ENCODE peak calls at places on chromosome 21, in six cellular contexts. One of them, this sample, is unnamed.

GRCh38 chr21:34029724-34030528 is 43.5 kb upstream of the MRPS6 start:
- DNase-seq in H7: peak; percentile 67
- DNase-seq in NCI-H2081: no peak
- DNase-seq in neural crest cell: peak; percentile 31
- DNase-seq in T-cell: peak; percentile 19
- DNase-seq in hypothalamus: no peak
- DNase-seq in this sample: peak; percentile 56

GRCh38 chr21:42406201-42406601 is 2.5 kb downstream of the UBASH3A start:
- DNase-seq in neural crest cell: no peak
- DNase-seq in NCI-H2081: no peak
- DNase-seq in hypothalamus: no peak
- DNase-seq in H7: no peak
- DNase-seq in T-cell: peak; percentile 37
- DNase-seq in this sample: no peak

GRCh38 chr21:34567574-34567973 is 47.3 kb downstream of the RCAN1 start:
- DNase-seq in NCI-H2081: no peak
- DNase-seq in H7: no peak
- DNase-seq in T-cell: no peak
- DNase-seq in hypothalamus: no peak
- DNase-seq in neural crest cell: no peak
- DNase-seq in this sample: no peak

GRCh38 chr21:39612233-39613028 is at the start of gene B3GALT5:
- DNase-seq in T-cell: no peak
- DNase-seq in hypothalamus: no peak
- DNase-seq in NCI-H2081: no peak
- DNase-seq in neural crest cell: peak; percentile 65
- DNase-seq in H7: peak; percentile 91
- DNase-seq in this sample: no peak

GRCh38 chr21:45831991-45832740 is 149.4 kb upstream of the COL6A1 start:
- DNase-seq in NCI-H2081: no peak
- DNase-seq in T-cell: no peak
- DNase-seq in H7: no peak
- DNase-seq in neural crest cell: no peak
- DNase-seq in hypothalamus: no peak
- DNase-seq in this sample: no peak

GRCh38 chr21:21612446-21612845 is 614.2 kb downstream of the NCAM2 start:
- DNase-seq in neural crest cell: no peak
- DNase-seq in NCI-H2081: no peak
- DNase-seq in H7: peak; percentile 2
- DNase-seq in hypothalamus: no peak
- DNase-seq in T-cell: no peak
- DNase-seq in this sample: peak; percentile 27

GRCh38 chr21:37793660-37794059 is 122.6 kb downstream of the KCNJ6 start:
- DNase-seq in NCI-H2081: no peak
- DNase-seq in H7: no peak
- DNase-seq in T-cell: no peak
- DNase-seq in neural crest cell: no peak
- DNase-seq in hypothalamus: no peak
- DNase-seq in this sample: no peak

GRCh38 chr21:45041351-45041805 is 33.0 kb upstream of the ADARB1 start:
- DNase-seq in H7: peak; percentile 69
- DNase-seq in T-cell: no peak
- DNase-seq in neural crest cell: no peak
- DNase-seq in hypothalamus: no peak
- DNase-seq in NCI-H2081: no peak
- DNase-seq in this sample: peak; percentile 20

GRCh38 chr21:44568261-44568660 is 5.3 kb upstream of the KRTAP10-4 start:
- DNase-seq in neural crest cell: no peak
- DNase-seq in hypothalamus: no peak
- DNase-seq in NCI-H2081: no peak
- DNase-seq in H7: no peak
- DNase-seq in T-cell: no peak
- DNase-seq in this sample: no peak

This sample was measured in NCI-H460.